ENCODE peak calls at places on chromosomes 11 and 22, in seven cellular contexts. C is adrenal gland; B is kidney; O is naive thymus-derived CD4-positive, alpha-beta T cell; A is sigmoid colon; D is H1; T is Peyer's patch. H is an unnamed sample.

GRCh38 chr22:36868546-36868945 is 7.7 kb downstream of the NCF4 start:
- DNase-seq in C (no peak), B (no peak), O (no peak), A (no peak), D (no peak), T (no peak), H (no peak)

GRCh38 chr22:20918663-20919220 is 1.5 kb downstream of the CRKL start:
- DNase-seq in C (no peak), B (no peak), O (no peak), A (no peak), D (no peak), T (no peak), H (peak; percentile 34)

GRCh38 chr11:3130269-3131071 is 34.6 kb downstream of the OSBPL5 start:
- DNase-seq in C (no peak), B (peak; percentile 68), O (no peak), A (peak; percentile 64), D (no peak), T (peak; percentile 47), H (peak; percentile 36)

GRCh38 chr11:6437423-6437822 is 3.4 kb downstream of the HPX start:
- DNase-seq in C (no peak), B (no peak), O (no peak), A (no peak), D (no peak), T (no peak), H (no peak)

GRCh38 chr22:29245626-29246385 is 22.0 kb downstream of the RHBDD3 start:
- DNase-seq in C (peak; percentile 66), B (peak; percentile 85), O (peak; percentile 61), A (peak; percentile 88), D (peak; percentile 89), T (peak; percentile 74), H (peak; percentile 72)

GRCh38 chr22:21642584-21643448 is 714 bp downstream of the SDF2L1 start:
- DNase-seq in C (no peak), B (peak; percentile 83), O (peak; percentile 52), A (no peak), D (peak; percentile 84), T (peak; percentile 70), H (peak; percentile 70)

GRCh38 chr11:16613401-16614381 is 124.8 kb upstream of the C11orf58 start:
- DNase-seq in C (peak; percentile 86), B (peak; percentile 94), O (peak; percentile 38), A (peak; percentile 89), D (peak; percentile 92), T (peak; percentile 84), H (peak; percentile 90)

GRCh38 chr11:66845876-66846212 is 2.6 kb downstream of the RCE1 start:
- DNase-seq in C (peak; percentile 15), B (peak; percentile 39), O (no peak), A (peak; percentile 35), D (no peak), T (no peak), H (no peak)

GRCh38 chr11:56700242-56700918 is 1.5 kb downstream of the OR9G1 start:
- DNase-seq in C (no peak), B (no peak), O (no peak), A (no peak), D (no peak), T (no peak), H (no peak)

GRCh38 chr11:102495161-102496042 is 35.1 kb downstream of the MMP7 start:
- DNase-seq in C (peak; percentile 30), B (no peak), O (peak; percentile 60), A (no peak), D (peak; percentile 63), T (no peak), H (no peak)

GRCh38 chr11:65814131-65814959 is 19.4 kb upstream of the SNX32 start:
- DNase-seq in C (peak; percentile 50), B (peak; percentile 15), O (no peak), A (no peak), D (no peak), T (no peak), H (no peak)

GRCh38 chr22:45323695-45324094 is 14.0 kb downstream of the FAM118A start:
- DNase-seq in C (no peak), B (no peak), O (no peak), A (no peak), D (no peak), T (no peak), H (no peak)

GRCh38 chr11:68825603-68826002 is 16.1 kb downstream of the CPT1A start:
- DNase-seq in C (no peak), B (peak; percentile 83), O (peak; percentile 52), A (no peak), D (peak; percentile 54), T (peak; percentile 80), H (peak; percentile 82)
- H3K4me1 ChIP-seq in C (peaks cover 16% of the 10 kb centered on the region), B (no peaks in the 10 kb centered on the region), O (peaks cover 3% of the 10 kb centered on the region), A (no peaks in the 10 kb centered on the region), D (peaks cover 6% of the 10 kb centered on the region), T (peaks cover 51% of the 10 kb centered on the region), H (peaks cover 56% of the 10 kb centered on the region)

GRCh38 chr11:11845066-11845465 is 3.3 kb downstream of the USP47 start:
- DNase-seq in C (no peak), B (no peak), O (no peak), A (no peak), D (no peak), T (no peak), H (no peak)
- H3K4me1 ChIP-seq in C (peaks cover 32% of the 10 kb centered on the region), B (peaks cover 18% of the 10 kb centered on the region), O (peaks cover 43% of the 10 kb centered on the region), A (peaks cover 2% of the 10 kb centered on the region), D (peaks cover 7% of the 10 kb centered on the region), T (peaks cover 40% of the 10 kb centered on the region), H (peaks cover 40% of the 10 kb centered on the region)

GRCh38 chr11:95688501-95689222 is 100.9 kb downstream of the FAM76B start:
- DNase-seq in C (no peak), B (no peak), O (peak; percentile 48), A (no peak), D (no peak), T (no peak), H (no peak)
- H3K4me1 ChIP-seq in C (no peaks in the 10 kb centered on the region), B (no peaks in the 10 kb centered on the region), O (peaks cover 25% of the 10 kb centered on the region), A (no peaks in the 10 kb centered on the region), D (no peaks in the 10 kb centered on the region), T (no peaks in the 10 kb centered on the region), H (no peaks in the 10 kb centered on the region)

GRCh38 chr11:60974726-60975125 is 3.2 kb downstream of the CD6 start:
- DNase-seq in C (no peak), B (no peak), O (no peak), A (no peak), D (no peak), T (no peak), H (peak; percentile 18)
- H3K4me1 ChIP-seq in C (no peaks in the 10 kb centered on the region), B (no peaks in the 10 kb centered on the region), O (peaks cover 56% of the 10 kb centered on the region), A (no peaks in the 10 kb centered on the region), D (no peaks in the 10 kb centered on the region), T (no peaks in the 10 kb centered on the region), H (no peaks in the 10 kb centered on the region)

GRCh38 chr11:64089915-64090810 is 54.4 kb downstream of the FLRT1 start:
- DNase-seq in C (no peak), B (no peak), O (no peak), A (no peak), D (no peak), T (no peak), H (no peak)

GRCh38 chr11:64088159-64089026 is 52.7 kb downstream of the FLRT1 start:
- DNase-seq in C (no peak), B (no peak), O (no peak), A (no peak), D (peak; percentile 72), T (no peak), H (no peak)

GRCh38 chr11:64089493-64089892 is 53.8 kb downstream of the FLRT1 start:
- DNase-seq in C (no peak), B (no peak), O (no peak), A (no peak), D (no peak), T (no peak), H (no peak)

GRCh38 chr11:64090811-64091516 is 55.2 kb downstream of the FLRT1 start:
- DNase-seq in C (no peak), B (no peak), O (no peak), A (no peak), D (no peak), T (no peak), H (no peak)

DNA sequence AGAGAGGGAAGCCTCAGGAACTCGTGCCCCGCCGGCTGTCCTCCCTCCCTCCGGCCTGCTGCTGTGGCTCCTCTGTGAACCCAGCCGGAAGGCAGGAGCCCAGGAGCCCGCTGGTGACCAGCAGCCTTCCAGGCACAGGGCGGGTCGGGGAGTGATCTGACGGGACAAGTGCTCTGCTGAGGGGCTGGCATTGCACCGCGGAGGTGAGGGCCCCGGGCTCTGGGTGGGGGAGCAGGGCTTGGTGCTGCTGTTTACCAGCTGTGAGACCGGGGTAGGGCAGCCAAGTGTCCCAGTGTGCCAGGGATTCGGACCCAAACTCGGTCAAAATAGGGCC is 53.3 kb downstream of the FLRT1 start:
- DNase-seq in C (no peak), B (no peak), O (no peak), A (no peak), D (no peak), T (no peak), H (no peak)
- H3K4me1 ChIP-seq in C (peaks cover 6% of the 10 kb centered on the region), B (peaks cover 43% of the 10 kb centered on the region), O (no peaks in the 10 kb centered on the region), A (no peaks in the 10 kb centered on the region), D (peaks cover 8% of the 10 kb centered on the region), T (no peaks in the 10 kb centered on the region), H (peaks cover 4% of the 10 kb centered on the region)

GRCh38 chr11:19725379-19726079 is 12.9 kb downstream of the NAV2 start:
- DNase-seq in C (no peak), B (peak; percentile 86), O (no peak), A (no peak), D (no peak), T (no peak), H (no peak)

GRCh38 chr11:19727246-19727645 is 14.6 kb downstream of the NAV2 start:
- DNase-seq in C (no peak), B (no peak), O (no peak), A (no peak), D (no peak), T (no peak), H (no peak)

GRCh38 chr11:19724765-19725164 is 12.1 kb downstream of the NAV2 start:
- DNase-seq in C (no peak), B (no peak), O (no peak), A (no peak), D (no peak), T (no peak), H (no peak)

GRCh38 chr11:19722702-19723101 is 10.1 kb downstream of the NAV2 start:
- DNase-seq in C (no peak), B (no peak), O (no peak), A (no peak), D (no peak), T (no peak), H (no peak)

DNA sequence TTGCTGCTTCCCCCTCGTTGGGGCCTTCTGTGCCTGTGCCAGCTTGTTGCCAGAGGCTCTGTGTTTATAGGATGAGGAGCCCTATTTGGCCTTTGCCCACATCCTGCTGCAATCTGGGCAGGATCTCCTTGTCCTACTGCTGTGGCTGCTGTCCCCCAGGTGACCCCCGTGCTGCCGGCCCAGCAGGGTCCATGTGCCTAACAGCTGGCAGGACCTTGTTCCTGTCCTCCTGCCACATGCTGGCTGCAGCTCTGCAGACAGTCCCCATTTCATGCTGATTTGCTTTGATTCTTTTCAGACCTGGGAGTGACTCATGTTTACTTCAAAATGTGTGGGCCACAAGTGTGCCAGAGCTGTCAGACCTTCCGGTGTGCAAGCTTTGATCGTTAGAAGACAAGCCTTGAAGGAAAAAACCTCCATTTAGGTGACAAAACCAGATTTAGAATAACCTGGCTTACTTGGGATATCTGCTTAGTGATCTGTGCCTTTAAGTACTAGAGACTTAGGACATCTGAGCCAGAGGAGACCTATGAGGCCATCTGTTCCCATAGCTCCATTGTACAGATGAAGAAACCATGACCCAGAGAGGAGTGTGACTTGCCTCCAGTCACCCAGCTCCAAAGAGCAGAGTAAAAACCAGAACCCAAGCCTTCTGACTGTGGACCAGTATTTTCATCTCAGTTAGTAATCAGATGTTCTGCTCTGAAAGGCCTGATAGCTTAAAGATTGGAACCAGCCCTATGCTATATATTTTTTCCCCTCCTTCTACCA is 11.1 kb downstream of the NAV2 start:
- DNase-seq in C (peak; percentile 35), B (peak; percentile 72), O (no peak), A (peak; percentile 84), D (no peak), T (no peak), H (peak; percentile 54)
- H3K4me1 ChIP-seq in C (no peaks in the 10 kb centered on the region), B (no peaks in the 10 kb centered on the region), O (peaks cover 25% of the 10 kb centered on the region), A (no peaks in the 10 kb centered on the region), D (no peaks in the 10 kb centered on the region), T (peaks cover 3% of the 10 kb centered on the region), H (no peaks in the 10 kb centered on the region)